ENCODE peak calls at places on chromosomes 4 and X, in eight cellular contexts. One of them, this sample, is unnamed.

GRCh38 chrX:111823068-111823467 is 52.9 kb upstream of the TRPC5OS start:
- DNase-seq in stimulated activated CD8-positive, alpha-beta memory T cell treated with anti-CD3 and anti-CD28 coated beads, Interleukin-4, amount 100 ng/mL, for 1 hour: no peak
- DNase-seq in NCI-H2171 treated with DMSO at 0.1 percent for 48 hours: peak; percentile 52
- DNase-seq in AG20443: peak; percentile 46
- DNase-seq in AG04449: no peak
- DNase-seq in stimulated activated CD4-positive, alpha-beta T cell treated with anti-CD3 and anti-CD28 coated beads, Interleukin-1b, Interleukin-23, amount 100 ng/mL, for 24 hours: no peak
- DNase-seq in CD8-positive, alpha-beta T cell: no peak
- DNase-seq in heart right ventricle: no peak
- DNase-seq in this sample: no peak

GRCh38 chr4:162229670-162230069 is 65.9 kb upstream of the FSTL5 start:
- DNase-seq in stimulated activated CD8-positive, alpha-beta memory T cell treated with anti-CD3 and anti-CD28 coated beads, Interleukin-4, amount 100 ng/mL, for 1 hour: no peak
- DNase-seq in NCI-H2171 treated with DMSO at 0.1 percent for 48 hours: no peak
- DNase-seq in AG20443: no peak
- DNase-seq in AG04449: no peak
- DNase-seq in stimulated activated CD4-positive, alpha-beta T cell treated with anti-CD3 and anti-CD28 coated beads, Interleukin-1b, Interleukin-23, amount 100 ng/mL, for 24 hours: no peak
- DNase-seq in CD8-positive, alpha-beta T cell: no peak
- DNase-seq in heart right ventricle: no peak
- DNase-seq in this sample: no peak

GRCh38 chr4:31714238-31714637 is 994.1 kb downstream of the PCDH7 start:
- DNase-seq in stimulated activated CD8-positive, alpha-beta memory T cell treated with anti-CD3 and anti-CD28 coated beads, Interleukin-4, amount 100 ng/mL, for 1 hour: no peak
- DNase-seq in NCI-H2171 treated with DMSO at 0.1 percent for 48 hours: no peak
- DNase-seq in AG20443: no peak
- DNase-seq in AG04449: no peak
- DNase-seq in stimulated activated CD4-positive, alpha-beta T cell treated with anti-CD3 and anti-CD28 coated beads, Interleukin-1b, Interleukin-23, amount 100 ng/mL, for 24 hours: no peak
- DNase-seq in CD8-positive, alpha-beta T cell: no peak
- DNase-seq in heart right ventricle: no peak
- DNase-seq in this sample: no peak

GRCh38 chrX:45208121-45208856 is 7.6 kb upstream of the DIPK2B start:
- DNase-seq in stimulated activated CD8-positive, alpha-beta memory T cell treated with anti-CD3 and anti-CD28 coated beads, Interleukin-4, amount 100 ng/mL, for 1 hour: no peak
- DNase-seq in NCI-H2171 treated with DMSO at 0.1 percent for 48 hours: no peak
- DNase-seq in AG20443: no peak
- DNase-seq in AG04449: no peak
- DNase-seq in stimulated activated CD4-positive, alpha-beta T cell treated with anti-CD3 and anti-CD28 coated beads, Interleukin-1b, Interleukin-23, amount 100 ng/mL, for 24 hours: no peak
- DNase-seq in CD8-positive, alpha-beta T cell: no peak
- DNase-seq in heart right ventricle: no peak
- DNase-seq in this sample: no peak

GRCh38 chr4:143256456-143256855 is 71.7 kb downstream of the USP38 start:
- DNase-seq in stimulated activated CD8-positive, alpha-beta memory T cell treated with anti-CD3 and anti-CD28 coated beads, Interleukin-4, amount 100 ng/mL, for 1 hour: no peak
- DNase-seq in NCI-H2171 treated with DMSO at 0.1 percent for 48 hours: no peak
- DNase-seq in AG20443: no peak
- DNase-seq in AG04449: no peak
- DNase-seq in stimulated activated CD4-positive, alpha-beta T cell treated with anti-CD3 and anti-CD28 coated beads, Interleukin-1b, Interleukin-23, amount 100 ng/mL, for 24 hours: no peak
- DNase-seq in CD8-positive, alpha-beta T cell: no peak
- DNase-seq in heart right ventricle: no peak
- DNase-seq in this sample: no peak

GRCh38 chr4:38664704-38665401 is 854 bp downstream of the KLF3 start:
- DNase-seq in stimulated activated CD8-positive, alpha-beta memory T cell treated with anti-CD3 and anti-CD28 coated beads, Interleukin-4, amount 100 ng/mL, for 1 hour: no peak
- DNase-seq in NCI-H2171 treated with DMSO at 0.1 percent for 48 hours: peak; percentile 60
- DNase-seq in AG20443: peak; percentile 30
- DNase-seq in AG04449: no peak
- DNase-seq in stimulated activated CD4-positive, alpha-beta T cell treated with anti-CD3 and anti-CD28 coated beads, Interleukin-1b, Interleukin-23, amount 100 ng/mL, for 24 hours: no peak
- DNase-seq in CD8-positive, alpha-beta T cell: no peak
- DNase-seq in heart right ventricle: peak; percentile 66
- DNase-seq in this sample: peak; percentile 76

GRCh38 chr4:125432078-125432477 is 117.3 kb downstream of the FAT4 start:
- DNase-seq in stimulated activated CD8-positive, alpha-beta memory T cell treated with anti-CD3 and anti-CD28 coated beads, Interleukin-4, amount 100 ng/mL, for 1 hour: no peak
- DNase-seq in NCI-H2171 treated with DMSO at 0.1 percent for 48 hours: no peak
- DNase-seq in AG20443: no peak
- DNase-seq in AG04449: no peak
- DNase-seq in stimulated activated CD4-positive, alpha-beta T cell treated with anti-CD3 and anti-CD28 coated beads, Interleukin-1b, Interleukin-23, amount 100 ng/mL, for 24 hours: no peak
- DNase-seq in CD8-positive, alpha-beta T cell: no peak
- DNase-seq in heart right ventricle: no peak
- DNase-seq in this sample: no peak

GRCh38 chr4:119543794-119544193 is 84.8 kb downstream of the PDE5A start:
- DNase-seq in stimulated activated CD8-positive, alpha-beta memory T cell treated with anti-CD3 and anti-CD28 coated beads, Interleukin-4, amount 100 ng/mL, for 1 hour: no peak
- DNase-seq in NCI-H2171 treated with DMSO at 0.1 percent for 48 hours: no peak
- DNase-seq in AG20443: no peak
- DNase-seq in AG04449: no peak
- DNase-seq in stimulated activated CD4-positive, alpha-beta T cell treated with anti-CD3 and anti-CD28 coated beads, Interleukin-1b, Interleukin-23, amount 100 ng/mL, for 24 hours: no peak
- DNase-seq in CD8-positive, alpha-beta T cell: no peak
- DNase-seq in heart right ventricle: no peak
- DNase-seq in this sample: no peak

GRCh38 chr4:8453957-8454356 is 13.4 kb downstream of the TRMT44 start:
- DNase-seq in stimulated activated CD8-positive, alpha-beta memory T cell treated with anti-CD3 and anti-CD28 coated beads, Interleukin-4, amount 100 ng/mL, for 1 hour: no peak
- DNase-seq in NCI-H2171 treated with DMSO at 0.1 percent for 48 hours: no peak
- DNase-seq in AG20443: no peak
- DNase-seq in AG04449: no peak
- DNase-seq in stimulated activated CD4-positive, alpha-beta T cell treated with anti-CD3 and anti-CD28 coated beads, Interleukin-1b, Interleukin-23, amount 100 ng/mL, for 24 hours: no peak
- DNase-seq in CD8-positive, alpha-beta T cell: no peak
- DNase-seq in heart right ventricle: no peak
- DNase-seq in this sample: no peak